ENCODE peak calls at places on chromosomes 13 and 19, in six cellular contexts. One of them, this sample, is unnamed. For H3K4me1, the result is how much of the 10 kb centered on the place peaks cover.

GRCh38 chr19:30244533-30244932 is 127.7 kb upstream of the ZNF536 start:
- DNase-seq in CD4-positive, CD25-positive, alpha-beta regulatory T cell: no peak
- DNase-seq in spleen: no peak
- DNase-seq in IMR-90: no peak
- DNase-seq in left ventricle myocardium inferior: no peak
- DNase-seq in heart right ventricle: no peak
- DNase-seq in this sample: no peak

GRCh38 chr13:80082396-80083096 is 258.4 kb downstream of the SPRY2 start:
- DNase-seq in CD4-positive, CD25-positive, alpha-beta regulatory T cell: no peak
- DNase-seq in spleen: no peak
- DNase-seq in IMR-90: peak
- DNase-seq in left ventricle myocardium inferior: no peak
- DNase-seq in heart right ventricle: no peak
- DNase-seq in this sample: no peak

GRCh38 chr13:109180905-109181425 is 551.6 kb downstream of the MYO16 start:
- DNase-seq in CD4-positive, CD25-positive, alpha-beta regulatory T cell: no peak
- DNase-seq in spleen: no peak
- DNase-seq in IMR-90: peak
- DNase-seq in left ventricle myocardium inferior: no peak
- DNase-seq in heart right ventricle: no peak
- DNase-seq in this sample: no peak

GRCh38 chr13:50129065-50129922 is 114.0 kb downstream of the KCNRG start:
- DNase-seq in CD4-positive, CD25-positive, alpha-beta regulatory T cell: peak
- DNase-seq in spleen: peak
- DNase-seq in IMR-90: no peak
- DNase-seq in left ventricle myocardium inferior: peak
- DNase-seq in heart right ventricle: no peak
- DNase-seq in this sample: no peak

GRCh38 chr13:112869202-112870061 is 99.6 kb upstream of the MCF2L start:
- DNase-seq in CD4-positive, CD25-positive, alpha-beta regulatory T cell: no peak
- DNase-seq in spleen: peak
- DNase-seq in IMR-90: peak
- DNase-seq in left ventricle myocardium inferior: no peak
- DNase-seq in heart right ventricle: no peak
- DNase-seq in this sample: no peak

GRCh38 chr13:31092631-31093030 is 69.1 kb downstream of the HSPH1 start:
- DNase-seq in CD4-positive, CD25-positive, alpha-beta regulatory T cell: no peak
- DNase-seq in spleen: no peak
- DNase-seq in IMR-90: no peak
- DNase-seq in left ventricle myocardium inferior: no peak
- DNase-seq in heart right ventricle: no peak
- DNase-seq in this sample: no peak

GRCh38 chr13:51955841-51956603 is 55.2 kb downstream of the ATP7B start:
- DNase-seq in CD4-positive, CD25-positive, alpha-beta regulatory T cell: peak
- DNase-seq in spleen: no peak
- DNase-seq in IMR-90: no peak
- DNase-seq in left ventricle myocardium inferior: no peak
- DNase-seq in heart right ventricle: no peak
- DNase-seq in this sample: peak

GRCh38 chr19:555474-555808 is 11.6 kb downstream of the GZMM start:
- DNase-seq in CD4-positive, CD25-positive, alpha-beta regulatory T cell: no peak
- DNase-seq in spleen: no peak
- DNase-seq in IMR-90: no peak
- DNase-seq in left ventricle myocardium inferior: no peak
- DNase-seq in heart right ventricle: no peak
- DNase-seq in this sample: no peak

GRCh38 chr13:65314008-65314407 is 1916.1 kb downstream of the PCDH9 start:
- DNase-seq in CD4-positive, CD25-positive, alpha-beta regulatory T cell: no peak
- DNase-seq in spleen: no peak
- DNase-seq in IMR-90: no peak
- DNase-seq in left ventricle myocardium inferior: no peak
- DNase-seq in heart right ventricle: no peak
- DNase-seq in this sample: no peak

GRCh38 chr13:35884211-35884610 is 247.0 kb downstream of the DCLK1 start:
- DNase-seq in CD4-positive, CD25-positive, alpha-beta regulatory T cell: no peak
- DNase-seq in spleen: no peak
- DNase-seq in IMR-90: no peak
- DNase-seq in left ventricle myocardium inferior: no peak
- DNase-seq in heart right ventricle: no peak
- DNase-seq in this sample: no peak

GRCh38 chr13:27625839-27626238 is 4.1 kb downstream of the POLR1D start:
- DNase-seq in CD4-positive, CD25-positive, alpha-beta regulatory T cell: no peak
- DNase-seq in spleen: no peak
- DNase-seq in IMR-90: no peak
- DNase-seq in left ventricle myocardium inferior: no peak
- DNase-seq in heart right ventricle: no peak
- DNase-seq in this sample: no peak

GRCh38 chr13:113548778-113549621 is 35.6 kb upstream of the TFDP1 start:
- DNase-seq in CD4-positive, CD25-positive, alpha-beta regulatory T cell: no peak
- DNase-seq in spleen: peak
- DNase-seq in IMR-90: no peak
- DNase-seq in left ventricle myocardium inferior: no peak
- DNase-seq in heart right ventricle: no peak
- DNase-seq in this sample: peak

GRCh38 chr19:37692956-37693660 is 26.5 kb downstream of the ZNF607 start:
- DNase-seq in CD4-positive, CD25-positive, alpha-beta regulatory T cell: no peak
- DNase-seq in spleen: no peak
- DNase-seq in IMR-90: no peak
- DNase-seq in left ventricle myocardium inferior: no peak
- DNase-seq in heart right ventricle: no peak
- DNase-seq in this sample: no peak

GRCh38 chr13:80235559-80236296 is 105.2 kb downstream of the SPRY2 start:
- DNase-seq in CD4-positive, CD25-positive, alpha-beta regulatory T cell: no peak
- DNase-seq in spleen: no peak
- DNase-seq in IMR-90: no peak
- DNase-seq in left ventricle myocardium inferior: no peak
- DNase-seq in heart right ventricle: peak
- DNase-seq in this sample: peak

GRCh38 chr13:110455941-110456340 is 105.6 kb downstream of the RAB20 start:
- DNase-seq in CD4-positive, CD25-positive, alpha-beta regulatory T cell: peak
- DNase-seq in spleen: peak
- DNase-seq in IMR-90: peak
- DNase-seq in left ventricle myocardium inferior: peak
- DNase-seq in heart right ventricle: peak
- DNase-seq in this sample: peak

GRCh38 chr19:55927991-55928390 is 4.1 kb downstream of the NLRP13 start:
- DNase-seq in CD4-positive, CD25-positive, alpha-beta regulatory T cell: no peak
- DNase-seq in spleen: no peak
- DNase-seq in IMR-90: no peak
- DNase-seq in left ventricle myocardium inferior: no peak
- DNase-seq in heart right ventricle: no peak
- DNase-seq in this sample: no peak

GRCh38 chr19:57888494-57889231 is at the start of gene ZNF814:
- DNase-seq in CD4-positive, CD25-positive, alpha-beta regulatory T cell: peak
- DNase-seq in spleen: peak
- DNase-seq in IMR-90: peak
- DNase-seq in left ventricle myocardium inferior: peak
- DNase-seq in heart right ventricle: peak
- DNase-seq in this sample: peak

GRCh38 chr13:20404488-20405222 is 121.0 kb downstream of the CRYL1 start:
- DNase-seq in CD4-positive, CD25-positive, alpha-beta regulatory T cell: no peak
- DNase-seq in spleen: no peak
- DNase-seq in IMR-90: no peak
- DNase-seq in left ventricle myocardium inferior: no peak
- DNase-seq in heart right ventricle: no peak
- DNase-seq in this sample: no peak

GRCh38 chr13:66665991-66666390 is 564.1 kb downstream of the PCDH9 start:
- DNase-seq in CD4-positive, CD25-positive, alpha-beta regulatory T cell: no peak
- DNase-seq in spleen: no peak
- DNase-seq in IMR-90: peak
- DNase-seq in left ventricle myocardium inferior: peak
- DNase-seq in heart right ventricle: no peak
- DNase-seq in this sample: no peak

GRCh38 chr19:42576241-42576640 is 18.5 kb downstream of the CEACAM8 start:
- DNase-seq in CD4-positive, CD25-positive, alpha-beta regulatory T cell: no peak
- DNase-seq in spleen: no peak
- DNase-seq in IMR-90: no peak
- DNase-seq in left ventricle myocardium inferior: no peak
- DNase-seq in heart right ventricle: no peak
- DNase-seq in this sample: no peak

GRCh38 chr13:25300861-25301346 is 521 bp upstream of the NUP58 start:
- DNase-seq in CD4-positive, CD25-positive, alpha-beta regulatory T cell: peak
- DNase-seq in spleen: peak
- DNase-seq in IMR-90: no peak
- DNase-seq in left ventricle myocardium inferior: peak
- DNase-seq in heart right ventricle: peak
- DNase-seq in this sample: peak

GRCh38 chr19:35780717-35781116 is 5.4 kb downstream of the ARHGAP33 start:
- DNase-seq in CD4-positive, CD25-positive, alpha-beta regulatory T cell: no peak
- DNase-seq in spleen: no peak
- DNase-seq in IMR-90: no peak
- DNase-seq in left ventricle myocardium inferior: no peak
- DNase-seq in heart right ventricle: no peak
- DNase-seq in this sample: no peak

GRCh38 chr13:100045355-100045754 is 43.5 kb upstream of the PCCA start:
- DNase-seq in CD4-positive, CD25-positive, alpha-beta regulatory T cell: no peak
- DNase-seq in spleen: no peak
- DNase-seq in IMR-90: no peak
- DNase-seq in left ventricle myocardium inferior: no peak
- DNase-seq in heart right ventricle: no peak
- DNase-seq in this sample: no peak

GRCh38 chr19:4337906-4338440 is 654 bp downstream of the STAP2 start:
- DNase-seq in CD4-positive, CD25-positive, alpha-beta regulatory T cell: no peak
- DNase-seq in spleen: no peak
- DNase-seq in IMR-90: no peak
- DNase-seq in left ventricle myocardium inferior: no peak
- DNase-seq in heart right ventricle: no peak
- DNase-seq in this sample: peak

GRCh38 chr19:43664008-43664407 is 6.0 kb downstream of the PLAUR start:
- DNase-seq in CD4-positive, CD25-positive, alpha-beta regulatory T cell: peak
- DNase-seq in spleen: no peak
- DNase-seq in IMR-90: no peak
- DNase-seq in left ventricle myocardium inferior: no peak
- DNase-seq in heart right ventricle: peak
- DNase-seq in this sample: no peak

GRCh38 chr19:41774515-41774980 is 19.2 kb downstream of the CEACAM6 start:
- DNase-seq in CD4-positive, CD25-positive, alpha-beta regulatory T cell: peak
- DNase-seq in spleen: no peak
- DNase-seq in IMR-90: no peak
- DNase-seq in left ventricle myocardium inferior: no peak
- DNase-seq in heart right ventricle: no peak
- DNase-seq in this sample: peak

GRCh38 chr19:54480048-54480447 is 7.0 kb upstream of the CDC42EP5 start:
- DNase-seq in CD4-positive, CD25-positive, alpha-beta regulatory T cell: no peak
- DNase-seq in spleen: no peak
- DNase-seq in IMR-90: no peak
- DNase-seq in left ventricle myocardium inferior: no peak
- DNase-seq in heart right ventricle: no peak
- DNase-seq in this sample: no peak
- H3K4me1 ChIP-seq in CD4-positive, CD25-positive, alpha-beta regulatory T cell: under half
- H3K4me1 ChIP-seq in spleen: under half
- H3K4me1 ChIP-seq in IMR-90: under half
- H3K4me1 ChIP-seq in left ventricle myocardium inferior: under half
- H3K4me1 ChIP-seq in heart right ventricle: under half
- H3K4me1 ChIP-seq in this sample: under half

GRCh38 chr19:7069904-7070226 is 362 bp downstream of the ZNF557 start:
- DNase-seq in CD4-positive, CD25-positive, alpha-beta regulatory T cell: no peak
- DNase-seq in spleen: no peak
- DNase-seq in IMR-90: no peak
- DNase-seq in left ventricle myocardium inferior: no peak
- DNase-seq in heart right ventricle: no peak
- DNase-seq in this sample: no peak
- H3K4me1 ChIP-seq in CD4-positive, CD25-positive, alpha-beta regulatory T cell: under half
- H3K4me1 ChIP-seq in spleen: under half
- H3K4me1 ChIP-seq in IMR-90: under half
- H3K4me1 ChIP-seq in left ventricle myocardium inferior: under half
- H3K4me1 ChIP-seq in heart right ventricle: under half
- H3K4me1 ChIP-seq in this sample: under half

GRCh38 chr13:106374631-106375030 is 160.8 kb downstream of the EFNB2 start:
- DNase-seq in CD4-positive, CD25-positive, alpha-beta regulatory T cell: no peak
- DNase-seq in spleen: no peak
- DNase-seq in IMR-90: no peak
- DNase-seq in left ventricle myocardium inferior: no peak
- DNase-seq in heart right ventricle: no peak
- DNase-seq in this sample: no peak

GRCh38 chr13:106373989-106374572 is 161.4 kb downstream of the EFNB2 start:
- DNase-seq in CD4-positive, CD25-positive, alpha-beta regulatory T cell: no peak
- DNase-seq in spleen: no peak
- DNase-seq in IMR-90: peak
- DNase-seq in left ventricle myocardium inferior: no peak
- DNase-seq in heart right ventricle: no peak
- DNase-seq in this sample: no peak

GRCh38 chr13:106373304-106373988 is 162.0 kb downstream of the EFNB2 start:
- DNase-seq in CD4-positive, CD25-positive, alpha-beta regulatory T cell: no peak
- DNase-seq in spleen: no peak
- DNase-seq in IMR-90: no peak
- DNase-seq in left ventricle myocardium inferior: no peak
- DNase-seq in heart right ventricle: no peak
- DNase-seq in this sample: no peak

GRCh38 chr13:106371024-106371423 is 164.4 kb downstream of the EFNB2 start:
- DNase-seq in CD4-positive, CD25-positive, alpha-beta regulatory T cell: no peak
- DNase-seq in spleen: no peak
- DNase-seq in IMR-90: no peak
- DNase-seq in left ventricle myocardium inferior: no peak
- DNase-seq in heart right ventricle: no peak
- DNase-seq in this sample: no peak

DNA sequence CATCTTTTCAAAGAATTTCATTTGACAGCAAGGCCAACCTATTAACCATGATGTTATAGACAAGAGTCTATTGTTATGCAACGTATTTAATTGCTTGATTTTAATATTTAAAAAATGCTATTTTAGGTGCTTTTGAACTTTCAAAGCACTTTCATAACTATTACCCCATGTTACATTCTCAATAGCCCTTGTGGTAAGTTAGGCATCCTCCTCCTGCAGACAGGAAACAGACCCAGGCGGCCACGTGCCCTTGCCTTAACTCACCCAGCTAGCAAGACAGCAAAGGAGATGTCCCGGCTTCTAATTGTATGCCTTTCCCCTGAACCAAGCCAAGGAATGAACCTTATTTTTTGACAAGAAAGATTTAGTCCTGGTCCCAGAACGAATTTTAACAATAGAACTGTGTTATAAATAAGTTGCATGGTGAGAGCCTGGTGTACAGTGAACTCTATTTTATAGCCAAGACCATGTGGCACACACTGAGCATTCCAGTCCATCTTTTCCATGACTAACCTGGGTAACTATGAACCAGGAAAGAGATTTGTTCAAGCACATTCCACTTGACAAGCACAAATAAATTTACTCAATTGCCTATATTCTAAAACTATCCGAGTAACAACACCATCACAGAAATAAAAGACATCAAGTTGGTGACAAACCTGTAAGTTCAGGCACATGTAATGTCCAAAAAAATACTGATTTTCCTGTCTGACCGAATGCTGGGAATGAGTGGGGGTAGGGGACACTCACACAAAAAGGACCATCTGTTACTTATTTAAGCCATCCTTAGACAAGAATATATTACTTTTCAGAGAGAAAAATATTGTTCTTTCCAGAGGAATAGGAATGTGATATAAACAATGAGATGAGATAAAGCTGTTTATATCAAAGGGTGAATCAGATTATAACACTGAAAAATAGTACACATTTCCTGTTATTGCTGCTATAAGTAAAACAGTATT is 163.0 kb downstream of the EFNB2 start:
- DNase-seq in CD4-positive, CD25-positive, alpha-beta regulatory T cell: peak
- DNase-seq in spleen: no peak
- DNase-seq in IMR-90: peak
- DNase-seq in left ventricle myocardium inferior: no peak
- DNase-seq in heart right ventricle: no peak
- DNase-seq in this sample: no peak
- H3K4me1 ChIP-seq in CD4-positive, CD25-positive, alpha-beta regulatory T cell: under half
- H3K4me1 ChIP-seq in spleen: under half
- H3K4me1 ChIP-seq in IMR-90: under half
- H3K4me1 ChIP-seq in left ventricle myocardium inferior: under half
- H3K4me1 ChIP-seq in heart right ventricle: under half
- H3K4me1 ChIP-seq in this sample: under half

GRCh38 chr13:41006951-41007350 is 12.2 kb downstream of the ELF1 start:
- DNase-seq in CD4-positive, CD25-positive, alpha-beta regulatory T cell: no peak
- DNase-seq in spleen: no peak
- DNase-seq in IMR-90: no peak
- DNase-seq in left ventricle myocardium inferior: no peak
- DNase-seq in heart right ventricle: no peak
- DNase-seq in this sample: no peak
- H3K4me1 ChIP-seq in CD4-positive, CD25-positive, alpha-beta regulatory T cell: half or more
- H3K4me1 ChIP-seq in spleen: half or more
- H3K4me1 ChIP-seq in IMR-90: under half
- H3K4me1 ChIP-seq in left ventricle myocardium inferior: half or more
- H3K4me1 ChIP-seq in heart right ventricle: under half
- H3K4me1 ChIP-seq in this sample: half or more

This sample was measured in transverse colon.